ENCODE peak calls at places on chromosomes 6 and 20, in ten cellular contexts. Q is small intestine; M is lung microvascular endothelial cell; A is ureter; D is skeletal muscle cell; X is neural crest cell; S is heart left ventricle; U is stimulated activated CD4-positive, alpha-beta T cell treated with anti-CD3 and anti-CD28 coated beads, Interleukin-2, amount 100 ng/mL, for 48 hours; E is GM03348; L is SW 1271. W is an unnamed sample.

GRCh38 chr6:5316946-5317345 is 55.6 kb downstream of the FARS2 start:
- DNase-seq in X (no peak), U (no peak), L (no peak), D (no peak), E (no peak), S (no peak), A (no peak), Q (no peak), M (no peak), W (no peak)

GRCh38 chr6:74137910-74138309 is 441.9 kb downstream of the CD109 start:
- DNase-seq in Q (no peak), U (no peak), L (peak; percentile 30), A (no peak), D (peak; percentile 60), M (peak; percentile 83), E (peak; percentile 58), S (no peak), X (no peak), W (peak; percentile 69)

GRCh38 chr6:118665011-118665410 is 13.6 kb upstream of the CEP85L start:
- DNase-seq in A (no peak), L (no peak), M (no peak), Q (no peak), D (no peak), E (no peak), S (no peak), X (no peak), U (no peak), W (no peak)

GRCh38 chr6:79410806-79411205 is 126.4 kb downstream of the LCA5 start:
- DNase-seq in X (no peak), E (no peak), A (no peak), D (no peak), L (no peak), U (no peak), S (no peak), M (no peak), Q (no peak), W (no peak)

GRCh38 chr6:125867483-125867935 is 76.7 kb downstream of the NCOA7 start:
- DNase-seq in Q (no peak), A (no peak), M (no peak), D (peak; percentile 59), E (peak; percentile 50), S (no peak), L (no peak), U (no peak), X (no peak), W (peak; percentile 41)

GRCh38 chr20:57076951-57077350 is 189.5 kb downstream of the BMP7 start:
- DNase-seq in M (no peak), L (no peak), Q (no peak), U (no peak), D (no peak), A (no peak), X (no peak), S (no peak), E (no peak), W (no peak)

GRCh38 chr20:1401431-1401907 is 8.6 kb upstream of the FKBP1A start:
- DNase-seq in E (no peak), A (no peak), D (no peak), X (no peak), S (no peak), Q (peak; percentile 40), L (no peak), M (no peak), U (no peak), W (no peak)

GRCh38 chr6:145031001-145031400 is 704.3 kb downstream of the EPM2A start:
- DNase-seq in D (no peak), M (peak; percentile 62), A (no peak), L (no peak), Q (no peak), E (peak; percentile 48), S (no peak), X (no peak), U (no peak), W (no peak)

GRCh38 chr6:36914227-36914794 is 28.6 kb downstream of the C6orf89 start:
- DNase-seq in M (peak; percentile 73), X (no peak), S (no peak), E (no peak), D (no peak), A (peak; percentile 54), Q (peak; percentile 96), U (no peak), L (no peak), W (peak; percentile 47)

GRCh38 chr6:139821669-139822223 is 447.3 kb upstream of the CITED2 start:
- DNase-seq in S (no peak), E (no peak), D (no peak), Q (no peak), M (peak; percentile 75), U (no peak), X (no peak), A (no peak), L (no peak), W (no peak)

GRCh38 chr6:29777319-29777718 is 50.3 kb upstream of the HLA-G start:
- DNase-seq in M (no peak), L (no peak), Q (no peak), E (no peak), X (no peak), A (no peak), D (no peak), S (no peak), U (no peak), W (no peak)

GRCh38 chr20:54070187-54070987 is at the start of gene BCAS1:
- DNase-seq in A (peak; percentile 75), L (no peak), M (no peak), X (no peak), S (no peak), D (no peak), Q (peak; percentile 79), U (no peak), E (no peak), W (no peak)

GRCh38 chr6:26380256-26380655 is 2.7 kb upstream of the BTN2A2 start:
- DNase-seq in M (no peak), D (no peak), X (no peak), U (no peak), A (no peak), Q (peak; percentile 64), S (no peak), L (no peak), E (no peak), W (no peak)

GRCh38 chr6:110595112-110595511 is 118.7 kb upstream of the SLC22A16 start:
- DNase-seq in Q (no peak), X (no peak), E (no peak), M (no peak), U (no peak), L (no peak), S (no peak), A (no peak), D (no peak), W (no peak)

GRCh38 chr20:63657260-63657936 is 714 bp upstream of the RTEL1 start:
- DNase-seq in S (no peak), E (peak; percentile 33), X (no peak), M (no peak), L (no peak), U (no peak), Q (no peak), A (no peak), D (no peak), W (peak; percentile 12)

GRCh38 chr20:1761598-1761997 is 104.0 kb upstream of the SIRPG start:
- DNase-seq in L (no peak), U (no peak), X (no peak), A (no peak), E (no peak), D (no peak), Q (no peak), S (no peak), M (no peak), W (no peak)

GRCh38 chr6:16602035-16602434 is 159.2 kb downstream of the ATXN1 start:
- DNase-seq in D (no peak), M (no peak), S (no peak), E (no peak), U (peak; percentile 41), X (no peak), L (no peak), Q (no peak), A (no peak), W (no peak)

GRCh38 chr6:169577236-169577635 is 124.6 kb downstream of the WDR27 start:
- DNase-seq in Q (no peak), U (no peak), A (no peak), D (no peak), S (no peak), E (no peak), L (no peak), X (no peak), M (no peak), W (no peak)

GRCh38 chr6:142907544-142907943 is 37.4 kb downstream of the HIVEP2 start:
- DNase-seq in U (no peak), S (no peak), M (no peak), X (no peak), D (no peak), A (no peak), E (no peak), Q (no peak), L (no peak), W (no peak)

GRCh38 chr6:136014454-136015421 is 163.2 kb downstream of the PDE7B start:
- DNase-seq in M (peak; percentile 75), D (peak; percentile 99), A (no peak), U (no peak), X (no peak), E (peak; percentile 42), L (no peak), Q (no peak), S (peak; percentile 61), W (peak; percentile 80)

GRCh38 chr6:25987845-25988244 is 25.2 kb downstream of the TRIM38 start:
- DNase-seq in S (no peak), X (no peak), Q (no peak), M (no peak), L (no peak), U (no peak), D (no peak), E (no peak), A (no peak), W (no peak)

GRCh38 chr20:51001697-51002265 is 21.1 kb downstream of the KCNG1 start:
- DNase-seq in U (no peak), M (no peak), L (no peak), Q (no peak), E (no peak), X (no peak), D (no peak), S (no peak), A (no peak), W (no peak)

GRCh38 chr20:49618289-49618688 is 50.4 kb upstream of the PTGIS start:
- DNase-seq in M (no peak), X (no peak), A (no peak), S (no peak), U (no peak), L (no peak), D (no peak), Q (no peak), E (no peak), W (no peak)

GRCh38 chr6:125183391-125183790 is 29.8 kb downstream of the TPD52L1 start:
- DNase-seq in Q (no peak), A (no peak), X (no peak), E (no peak), M (no peak), S (no peak), L (no peak), U (no peak), D (no peak), W (no peak)

W was measured in AG08395.